ENCODE peak calls at places on chromosome 3, in five cellular contexts. J, Y, E, X and V are unnamed samples. For H3K4me1, the result is how much of the 10 kb centered on the place peaks cover.

GRCh38 chr3:152026033-152026556 is 152.7 kb downstream of the SUCNR1 start:
- DNase-seq in J (no peak), Y (no peak), E (peak), X (no peak), V (no peak)

GRCh38 chr3:117059054-117059989 is 349.7 kb downstream of the TUSC7 start:
- DNase-seq in X (no peak), J (peak), E (peak), Y (no peak), V (no peak)

GRCh38 chr3:193391902-193392301 is 13.3 kb upstream of the ATP13A5 start:
- DNase-seq in J (no peak), X (no peak), E (peak), Y (no peak), V (no peak)

GRCh38 chr3:194397757-194398312 is 1.2 kb downstream of the GP5 start:
- DNase-seq in J (no peak), X (peak), E (peak), Y (no peak), V (no peak)

GRCh38 chr3:194779729-194780224 is 94.1 kb downstream of the FAM43A start:
- DNase-seq in J (no peak), Y (no peak), E (peak), X (no peak), V (no peak)

GRCh38 chr3:182241777-182242556 is 530.2 kb downstream of the SOX2 start:
- DNase-seq in X (no peak), E (peak), Y (no peak), J (no peak), V (no peak)

GRCh38 chr3:53804697-53805462 is 41.3 kb downstream of the CHDH start:
- DNase-seq in X (peak), E (peak), Y (no peak), J (peak), V (peak)

GRCh38 chr3:149655826-149656599 is 1.8 kb downstream of the WWTR1 start:
- DNase-seq in Y (no peak), E (peak), J (no peak), X (no peak), V (no peak)

GRCh38 chr3:142509079-142509478 is 61.2 kb upstream of the XRN1 start:
- DNase-seq in E (no peak), J (no peak), Y (no peak), X (no peak), V (no peak)

GRCh38 chr3:68957895-68958294 is 25.5 kb upstream of the TAFA4 start:
- DNase-seq in E (no peak), J (no peak), X (no peak), Y (no peak), V (no peak)

GRCh38 chr3:54856271-54856670 is 71.6 kb downstream of the LRTM1 start:
- DNase-seq in J (no peak), E (no peak), Y (no peak), X (no peak), V (no peak)

DNA sequence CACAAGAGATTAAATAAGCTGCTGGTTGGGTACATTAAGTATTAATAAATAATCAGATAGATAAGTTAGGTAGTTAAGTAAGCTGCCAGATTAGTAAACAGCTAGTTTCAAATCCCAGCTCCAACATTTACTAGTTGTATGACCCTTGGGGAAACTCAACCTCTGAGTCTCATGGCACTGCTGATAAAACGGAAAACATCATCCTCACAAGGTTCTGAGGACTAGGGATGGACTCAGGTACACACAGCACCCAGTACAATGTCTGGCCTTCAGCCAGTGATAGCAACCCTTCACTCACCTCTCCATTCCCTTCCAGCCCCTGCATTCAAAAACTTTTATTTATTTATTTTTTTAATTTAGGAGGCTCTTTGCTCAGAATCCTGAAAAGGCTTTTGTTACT is 32.3 kb downstream of the B3GNT5 start:
- DNase-seq in J (no peak), X (no peak), Y (no peak), E (no peak), V (no peak)
- H3K27ac ChIP-seq in J (no peak), X (peak), Y (peak), E (peak), V (peak)

GRCh38 chr3:107985496-107985895 is 105.3 kb downstream of the CD47 start:
- DNase-seq in J (no peak), X (no peak), Y (peak), E (no peak), V (no peak)
- H3K4me1 ChIP-seq in J (under half), X (under half), Y (under half), E (under half), V (under half)

GRCh38 chr3:136932978-136933812 is 24.6 kb upstream of the IL20RB start:
- DNase-seq in J (no peak), E (no peak), X (no peak), Y (no peak), V (no peak)
- H3K4me3 ChIP-seq in J (no peak), E (no peak), X (no peak), Y (no peak), V (no peak)

GRCh38 chr3:100600181-100601042 is 9.0 kb upstream of the ADGRG7 start:
- DNase-seq in Y (no peak), X (no peak), J (no peak), E (no peak), V (no peak)
- H3K27ac ChIP-seq in Y (no peak), X (no peak), J (no peak), E (no peak), V (no peak)